ENCODE peak calls at places on chromosome 14, in four cellular contexts. P is choroid plexus epithelial cell, K is NAMALWA, J is caudate nucleus. N is an unnamed sample.

GRCh38 chr14:75341639-75342038 is 63.0 kb downstream of the FOS start:
- DNase-seq in P (peak; percentile 33), J (no peak), K (no peak), N (no peak)

GRCh38 chr14:97994020-97994531 is 1196.9 kb downstream of the VRK1 start:
- DNase-seq in K (no peak), P (no peak), J (no peak), N (no peak)

GRCh38 chr14:30573203-30573814 is 14.4 kb downstream of the G2E3 start:
- DNase-seq in J (no peak), K (no peak), P (peak; percentile 81), N (no peak)

GRCh38 chr14:101243587-101244338 is 317.5 kb upstream of the DIO3 start:
- DNase-seq in J (no peak), K (no peak), P (no peak), N (no peak)

GRCh38 chr14:104639889-104640548 is 35.4 kb upstream of the TMEM179 start:
- DNase-seq in K (peak; percentile 73), J (no peak), P (peak; percentile 69), N (peak; percentile 5)

GRCh38 chr14:76951149-76951548 is 77.4 kb downstream of the IRF2BPL start:
- DNase-seq in J (no peak), K (no peak), P (no peak), N (no peak)

GRCh38 chr14:21308479-21309237 is 28.8 kb downstream of the RPGRIP1 start:
- DNase-seq in P (peak; percentile 94), J (peak; percentile 85), K (peak; percentile 99), N (peak; percentile 28)

GRCh38 chr14:71169028-71169427 is 261.8 kb downstream of the PCNX1 start:
- DNase-seq in J (no peak), K (peak; percentile 10), P (no peak), N (no peak)

GRCh38 chr14:51520087-51520486 is 131.6 kb upstream of the FRMD6 start:
- DNase-seq in K (no peak), J (no peak), P (peak; percentile 29), N (no peak)

GRCh38 chr14:68608235-68608962 is 184.5 kb downstream of the ZFP36L1 start:
- DNase-seq in J (no peak), K (no peak), P (no peak), N (no peak)

GRCh38 chr14:22791302-22791701 is 23.9 kb downstream of the SLC7A7 start:
- DNase-seq in P (peak; percentile 60), J (no peak), K (peak; percentile 46), N (peak; percentile 8)

GRCh38 chr14:54890794-54891193 is 11.8 kb downstream of the GCH1 start:
- DNase-seq in K (no peak), P (no peak), J (no peak), N (no peak)

GRCh38 chr14:103392572-103392971 is 7.4 kb downstream of the MARK3 start:
- DNase-seq in K (no peak), J (no peak), P (no peak), N (no peak)

GRCh38 chr14:98136019-98136418 is 1136.0 kb downstream of the BCL11B start:
- DNase-seq in K (no peak), P (no peak), J (no peak), N (no peak)

GRCh38 chr14:68685419-68686211 is 107.3 kb downstream of the ZFP36L1 start:
- DNase-seq in K (peak; percentile 38), J (no peak), P (peak; percentile 83), N (no peak)

GRCh38 chr14:99257122-99257672 is 14.8 kb downstream of the BCL11B start:
- DNase-seq in K (no peak), P (no peak), J (no peak), N (no peak)

GRCh38 chr14:68164723-68165122 is 345.1 kb downstream of the RAD51B start:
- DNase-seq in J (no peak), P (no peak), K (no peak), N (no peak)

GRCh38 chr14:75450381-75451276 is 22.8 kb downstream of the JDP2 start:
- DNase-seq in P (peak; percentile 31), K (no peak), J (peak; percentile 78), N (no peak)

GRCh38 chr14:101061411-101062064 is 158.0 kb upstream of the RTL1 start:
- DNase-seq in J (no peak), P (no peak), K (no peak), N (no peak)

GRCh38 chr14:28542040-28542439 is 224.5 kb upstream of the FOXG1 start:
- DNase-seq in J (no peak), P (peak; percentile 74), K (no peak), N (peak; percentile 59)

GRCh38 chr14:65184032-65184764 is 81.9 kb upstream of the MAX start:
- DNase-seq in P (peak; percentile 59), J (no peak), K (no peak), N (no peak)

GRCh38 chr14:68250950-68251765 is 431.6 kb downstream of the RAD51B start:
- DNase-seq in K (no peak), P (no peak), J (no peak), N (no peak)

GRCh38 chr14:103206023-103206481 is 82.8 kb downstream of the TNFAIP2 start:
- DNase-seq in K (no peak), J (no peak), P (no peak), N (no peak)

GRCh38 chr14:62031504-62031903 is 269.3 kb downstream of the SNAPC1 start:
- DNase-seq in J (no peak), P (no peak), K (no peak), N (no peak)

GRCh38 chr14:78291958-78292357 is 121.8 kb downstream of the NRXN3 start:
- DNase-seq in P (no peak), J (no peak), K (no peak), N (no peak)

GRCh38 chr14:61113561-61113960 is 132.5 kb downstream of the SLC38A6 start:
- DNase-seq in P (no peak), J (no peak), K (peak; percentile 5), N (no peak)

GRCh38 chr14:63654346-63654745 is 12.7 kb upstream of the WDR89 start:
- DNase-seq in P (peak; percentile 14), K (no peak), J (no peak), N (no peak)

GRCh38 chr14:69819607-69820006 is 22.6 kb upstream of the SLC10A1 start:
- DNase-seq in J (no peak), K (no peak), P (no peak), N (no peak)

GRCh38 chr14:72781476-72782181 is 112.3 kb downstream of the DPF3 start:
- DNase-seq in K (no peak), J (no peak), P (peak; percentile 85), N (no peak)

GRCh38 chr14:52369305-52369781 is 55.2 kb downstream of the PTGER2 start:
- DNase-seq in P (peak; percentile 58), J (no peak), K (no peak), N (no peak)

GRCh38 chr14:102439556-102439955 is 70.0 kb downstream of the ANKRD9 start:
- DNase-seq in P (no peak), K (no peak), J (no peak), N (no peak)

GRCh38 chr14:70642313-70643235 is 858 bp downstream of the TTC9 start:
- DNase-seq in P (no peak), J (no peak), K (no peak), N (no peak)

GRCh38 chr14:40599726-40600125 is 1007.0 kb upstream of the LRFN5 start:
- DNase-seq in K (no peak), P (peak; percentile 1), J (no peak), N (no peak)

GRCh38 chr14:48127674-48128073 is 452.3 kb upstream of the MDGA2 start:
- DNase-seq in P (no peak), J (no peak), K (no peak), N (no peak)

GRCh38 chr14:59664741-59665140 is 88.1 kb upstream of the CCDC175 start:
- DNase-seq in K (no peak), J (no peak), P (no peak), N (no peak)

GRCh38 chr14:75399819-75400678 is 27.8 kb upstream of the JDP2 start:
- DNase-seq in K (no peak), P (no peak), J (no peak), N (peak; percentile 46)

GRCh38 chr14:95038521-95039250 is 118.6 kb downstream of the DICER1 start:
- DNase-seq in J (no peak), K (no peak), P (no peak), N (no peak)

GRCh38 chr14:105187116-105187515 is 6.0 kb upstream of the NUDT14 start:
- DNase-seq in J (no peak), K (no peak), P (no peak), N (no peak)

GRCh38 chr14:77377502-77377844 is 294 bp downstream of the SAMD15 start:
- DNase-seq in P (no peak), K (no peak), J (no peak), N (no peak)

GRCh38 chr14:51095854-51096823 is 1.2 kb upstream of the TRIM9 start:
- DNase-seq in K (peak; percentile 4), P (peak; percentile 59), J (peak; percentile 52), N (no peak)

N was measured in fibroblast of the conjunctiva.